ENCODE peak calls at places on chromosomes 11 and 22, in eight cellular contexts. X is hepatic stellate cell, I is endodermal cell, N is WTC11, W is NCI-H1694, K is mesendoderm, L is Calu3, F is neural progenitor cell. E is an unnamed sample.

GRCh38 chr11:2134022-2135010 is 4.9 kb downstream of the IGF2 start:
- DNase-seq in X (no peak), I (no peak), N (no peak), W (no peak), K (no peak), L (no peak), F (no peak), E (no peak)

GRCh38 chr22:38706885-38707180 is 1.1 kb downstream of the GTPBP1 start:
- DNase-seq in X (no peak), I (no peak), N (no peak), W (no peak), K (peak; percentile 25), L (no peak), F (no peak), E (no peak)

GRCh38 chr22:25331050-25331449 is 111.6 kb downstream of the CRYBB2 start:
- DNase-seq in X (no peak), I (no peak), N (no peak), W (no peak), K (no peak), L (no peak), F (no peak), E (no peak)

GRCh38 chr11:128341767-128342318 is 245.5 kb downstream of the ETS1 start:
- DNase-seq in X (no peak), I (peak; percentile 42), N (no peak), W (no peak), K (no peak), L (no peak), F (peak; percentile 41), E (no peak)

GRCh38 chr11:68457214-68457897 is 3.2 kb upstream of the PPP6R3 start:
- DNase-seq in X (no peak), I (no peak), N (no peak), W (no peak), K (no peak), L (no peak), F (no peak), E (no peak)

GRCh38 chr11:44596541-44597276 is 31.2 kb downstream of the CD82 start:
- DNase-seq in X (no peak), I (peak; percentile 70), N (no peak), W (no peak), K (peak; percentile 13), L (no peak), F (no peak), E (no peak)

GRCh38 chr11:115916596-115916995 is 412.4 kb upstream of the CADM1 start:
- DNase-seq in X (no peak), I (no peak), N (no peak), W (no peak), K (no peak), L (no peak), F (no peak), E (no peak)

GRCh38 chr11:129427376-129427775 is 51.7 kb downstream of the BARX2 start:
- DNase-seq in X (no peak), I (no peak), N (no peak), W (no peak), K (no peak), L (no peak), F (no peak), E (no peak)

E was measured in COLO829.